ENCODE peak calls at places on chromosomes 3 and 15, in eight cellular contexts. One of them, this sample, is unnamed.

GRCh38 chr15:31440754-31441298 is 114.2 kb downstream of the KLF13 start:
- DNase-seq in T1000: no peak
- DNase-seq in natural killer cell: peak
- DNase-seq in stimulated activated CD8-positive, alpha-beta memory T cell treated with anti-CD3 and anti-CD28 coated beads, Interleukin-2, amount 100 ng/mL, for 48 hours: no peak
- DNase-seq in mesothelial cell of epicardium: no peak
- DNase-seq in fibroblast of lung: peak
- DNase-seq in stimulated activated naive B cell treated with anti-CD40 and anti-IgM and Interleukin-4, amounts not matched to agents 10 μg/mL and 1 μg/mL and 100 μg/mL, for 72 hours: peak
- DNase-seq in left kidney: peak
- DNase-seq in this sample: peak

GRCh38 chr3:158447408-158447807 is 123.6 kb upstream of the MLF1 start:
- DNase-seq in fibroblast of lung: no peak
- DNase-seq in stimulated activated naive B cell treated with anti-CD40 and anti-IgM and Interleukin-4, amounts not matched to agents 10 μg/mL and 1 μg/mL and 100 μg/mL, for 72 hours: no peak
- DNase-seq in left kidney: no peak
- DNase-seq in mesothelial cell of epicardium: no peak
- DNase-seq in T1000: no peak
- DNase-seq in stimulated activated CD8-positive, alpha-beta memory T cell treated with anti-CD3 and anti-CD28 coated beads, Interleukin-2, amount 100 ng/mL, for 48 hours: no peak
- DNase-seq in natural killer cell: no peak
- DNase-seq in this sample: no peak

GRCh38 chr3:32432045-32432710 is 40.5 kb downstream of the CMTM7 start:
- DNase-seq in stimulated activated naive B cell treated with anti-CD40 and anti-IgM and Interleukin-4, amounts not matched to agents 10 μg/mL and 1 μg/mL and 100 μg/mL, for 72 hours: no peak
- DNase-seq in natural killer cell: no peak
- DNase-seq in stimulated activated CD8-positive, alpha-beta memory T cell treated with anti-CD3 and anti-CD28 coated beads, Interleukin-2, amount 100 ng/mL, for 48 hours: no peak
- DNase-seq in T1000: no peak
- DNase-seq in fibroblast of lung: no peak
- DNase-seq in mesothelial cell of epicardium: no peak
- DNase-seq in left kidney: no peak
- DNase-seq in this sample: no peak

GRCh38 chr3:99505646-99506269 is 132.6 kb upstream of the COL8A1 start:
- DNase-seq in stimulated activated CD8-positive, alpha-beta memory T cell treated with anti-CD3 and anti-CD28 coated beads, Interleukin-2, amount 100 ng/mL, for 48 hours: peak
- DNase-seq in natural killer cell: no peak
- DNase-seq in left kidney: no peak
- DNase-seq in T1000: no peak
- DNase-seq in fibroblast of lung: peak
- DNase-seq in mesothelial cell of epicardium: no peak
- DNase-seq in stimulated activated naive B cell treated with anti-CD40 and anti-IgM and Interleukin-4, amounts not matched to agents 10 μg/mL and 1 μg/mL and 100 μg/mL, for 72 hours: peak
- DNase-seq in this sample: no peak

GRCh38 chr3:148697311-148698189 is at the start of gene AGTR1:
- DNase-seq in stimulated activated CD8-positive, alpha-beta memory T cell treated with anti-CD3 and anti-CD28 coated beads, Interleukin-2, amount 100 ng/mL, for 48 hours: no peak
- DNase-seq in stimulated activated naive B cell treated with anti-CD40 and anti-IgM and Interleukin-4, amounts not matched to agents 10 μg/mL and 1 μg/mL and 100 μg/mL, for 72 hours: no peak
- DNase-seq in mesothelial cell of epicardium: peak
- DNase-seq in fibroblast of lung: peak
- DNase-seq in natural killer cell: no peak
- DNase-seq in T1000: peak
- DNase-seq in left kidney: peak
- DNase-seq in this sample: no peak

GRCh38 chr3:191762323-191762960 is 301.5 kb downstream of the PYDC2 start:
- DNase-seq in fibroblast of lung: peak
- DNase-seq in mesothelial cell of epicardium: no peak
- DNase-seq in stimulated activated naive B cell treated with anti-CD40 and anti-IgM and Interleukin-4, amounts not matched to agents 10 μg/mL and 1 μg/mL and 100 μg/mL, for 72 hours: no peak
- DNase-seq in left kidney: peak
- DNase-seq in stimulated activated CD8-positive, alpha-beta memory T cell treated with anti-CD3 and anti-CD28 coated beads, Interleukin-2, amount 100 ng/mL, for 48 hours: no peak
- DNase-seq in T1000: no peak
- DNase-seq in natural killer cell: no peak
- DNase-seq in this sample: no peak

GRCh38 chr15:89494006-89494405 is 2.4 kb downstream of the RHCG start:
- DNase-seq in stimulated activated naive B cell treated with anti-CD40 and anti-IgM and Interleukin-4, amounts not matched to agents 10 μg/mL and 1 μg/mL and 100 μg/mL, for 72 hours: no peak
- DNase-seq in mesothelial cell of epicardium: no peak
- DNase-seq in left kidney: no peak
- DNase-seq in fibroblast of lung: no peak
- DNase-seq in stimulated activated CD8-positive, alpha-beta memory T cell treated with anti-CD3 and anti-CD28 coated beads, Interleukin-2, amount 100 ng/mL, for 48 hours: no peak
- DNase-seq in T1000: no peak
- DNase-seq in natural killer cell: no peak
- DNase-seq in this sample: no peak

GRCh38 chr15:39131605-39132004 is 449.3 kb upstream of the THBS1 start:
- DNase-seq in left kidney: no peak
- DNase-seq in T1000: peak
- DNase-seq in stimulated activated naive B cell treated with anti-CD40 and anti-IgM and Interleukin-4, amounts not matched to agents 10 μg/mL and 1 μg/mL and 100 μg/mL, for 72 hours: no peak
- DNase-seq in mesothelial cell of epicardium: no peak
- DNase-seq in fibroblast of lung: peak
- DNase-seq in stimulated activated CD8-positive, alpha-beta memory T cell treated with anti-CD3 and anti-CD28 coated beads, Interleukin-2, amount 100 ng/mL, for 48 hours: no peak
- DNase-seq in natural killer cell: no peak
- DNase-seq in this sample: no peak

GRCh38 chr15:92930061-92930460 is 29.9 kb downstream of the CHD2 start:
- DNase-seq in stimulated activated naive B cell treated with anti-CD40 and anti-IgM and Interleukin-4, amounts not matched to agents 10 μg/mL and 1 μg/mL and 100 μg/mL, for 72 hours: no peak
- DNase-seq in fibroblast of lung: peak
- DNase-seq in left kidney: peak
- DNase-seq in mesothelial cell of epicardium: no peak
- DNase-seq in natural killer cell: no peak
- DNase-seq in T1000: no peak
- DNase-seq in stimulated activated CD8-positive, alpha-beta memory T cell treated with anti-CD3 and anti-CD28 coated beads, Interleukin-2, amount 100 ng/mL, for 48 hours: no peak
- DNase-seq in this sample: no peak

GRCh38 chr15:55879181-55879580 is 114.2 kb downstream of the NEDD4 start:
- DNase-seq in natural killer cell: no peak
- DNase-seq in fibroblast of lung: peak
- DNase-seq in mesothelial cell of epicardium: no peak
- DNase-seq in stimulated activated CD8-positive, alpha-beta memory T cell treated with anti-CD3 and anti-CD28 coated beads, Interleukin-2, amount 100 ng/mL, for 48 hours: no peak
- DNase-seq in T1000: no peak
- DNase-seq in stimulated activated naive B cell treated with anti-CD40 and anti-IgM and Interleukin-4, amounts not matched to agents 10 μg/mL and 1 μg/mL and 100 μg/mL, for 72 hours: no peak
- DNase-seq in left kidney: no peak
- DNase-seq in this sample: no peak

GRCh38 chr15:100191161-100191560 is 150.6 kb downstream of the ADAMTS17 start:
- DNase-seq in stimulated activated CD8-positive, alpha-beta memory T cell treated with anti-CD3 and anti-CD28 coated beads, Interleukin-2, amount 100 ng/mL, for 48 hours: no peak
- DNase-seq in left kidney: peak
- DNase-seq in T1000: no peak
- DNase-seq in mesothelial cell of epicardium: no peak
- DNase-seq in natural killer cell: no peak
- DNase-seq in stimulated activated naive B cell treated with anti-CD40 and anti-IgM and Interleukin-4, amounts not matched to agents 10 μg/mL and 1 μg/mL and 100 μg/mL, for 72 hours: no peak
- DNase-seq in fibroblast of lung: no peak
- DNase-seq in this sample: no peak

GRCh38 chr3:150038830-150039229 is 68.1 kb upstream of the PFN2 start:
- DNase-seq in natural killer cell: no peak
- DNase-seq in T1000: no peak
- DNase-seq in fibroblast of lung: no peak
- DNase-seq in mesothelial cell of epicardium: no peak
- DNase-seq in stimulated activated naive B cell treated with anti-CD40 and anti-IgM and Interleukin-4, amounts not matched to agents 10 μg/mL and 1 μg/mL and 100 μg/mL, for 72 hours: no peak
- DNase-seq in left kidney: no peak
- DNase-seq in stimulated activated CD8-positive, alpha-beta memory T cell treated with anti-CD3 and anti-CD28 coated beads, Interleukin-2, amount 100 ng/mL, for 48 hours: no peak
- DNase-seq in this sample: no peak

GRCh38 chr3:81003817-81004216 is 757.6 kb downstream of the GBE1 start:
- DNase-seq in stimulated activated CD8-positive, alpha-beta memory T cell treated with anti-CD3 and anti-CD28 coated beads, Interleukin-2, amount 100 ng/mL, for 48 hours: no peak
- DNase-seq in left kidney: no peak
- DNase-seq in fibroblast of lung: no peak
- DNase-seq in natural killer cell: no peak
- DNase-seq in T1000: no peak
- DNase-seq in stimulated activated naive B cell treated with anti-CD40 and anti-IgM and Interleukin-4, amounts not matched to agents 10 μg/mL and 1 μg/mL and 100 μg/mL, for 72 hours: no peak
- DNase-seq in mesothelial cell of epicardium: no peak
- DNase-seq in this sample: no peak

GRCh38 chr3:14842277-14842676 is 23.5 kb downstream of the FGD5 start:
- DNase-seq in mesothelial cell of epicardium: no peak
- DNase-seq in T1000: no peak
- DNase-seq in stimulated activated CD8-positive, alpha-beta memory T cell treated with anti-CD3 and anti-CD28 coated beads, Interleukin-2, amount 100 ng/mL, for 48 hours: no peak
- DNase-seq in fibroblast of lung: no peak
- DNase-seq in natural killer cell: no peak
- DNase-seq in stimulated activated naive B cell treated with anti-CD40 and anti-IgM and Interleukin-4, amounts not matched to agents 10 μg/mL and 1 μg/mL and 100 μg/mL, for 72 hours: no peak
- DNase-seq in left kidney: no peak
- DNase-seq in this sample: no peak

GRCh38 chr3:5479229-5479799 is 291.8 kb downstream of the EDEM1 start:
- DNase-seq in stimulated activated CD8-positive, alpha-beta memory T cell treated with anti-CD3 and anti-CD28 coated beads, Interleukin-2, amount 100 ng/mL, for 48 hours: no peak
- DNase-seq in mesothelial cell of epicardium: no peak
- DNase-seq in stimulated activated naive B cell treated with anti-CD40 and anti-IgM and Interleukin-4, amounts not matched to agents 10 μg/mL and 1 μg/mL and 100 μg/mL, for 72 hours: no peak
- DNase-seq in T1000: no peak
- DNase-seq in natural killer cell: no peak
- DNase-seq in fibroblast of lung: no peak
- DNase-seq in left kidney: no peak
- DNase-seq in this sample: no peak

GRCh38 chr3:21017115-21017852 is 733.7 kb downstream of the ZNF385D start:
- DNase-seq in stimulated activated naive B cell treated with anti-CD40 and anti-IgM and Interleukin-4, amounts not matched to agents 10 μg/mL and 1 μg/mL and 100 μg/mL, for 72 hours: no peak
- DNase-seq in left kidney: no peak
- DNase-seq in T1000: no peak
- DNase-seq in mesothelial cell of epicardium: no peak
- DNase-seq in fibroblast of lung: no peak
- DNase-seq in stimulated activated CD8-positive, alpha-beta memory T cell treated with anti-CD3 and anti-CD28 coated beads, Interleukin-2, amount 100 ng/mL, for 48 hours: no peak
- DNase-seq in natural killer cell: no peak
- DNase-seq in this sample: no peak

GRCh38 chr3:77795013-77795412 is 755.1 kb downstream of the ROBO2 start:
- DNase-seq in mesothelial cell of epicardium: no peak
- DNase-seq in stimulated activated CD8-positive, alpha-beta memory T cell treated with anti-CD3 and anti-CD28 coated beads, Interleukin-2, amount 100 ng/mL, for 48 hours: no peak
- DNase-seq in natural killer cell: no peak
- DNase-seq in left kidney: peak
- DNase-seq in fibroblast of lung: no peak
- DNase-seq in stimulated activated naive B cell treated with anti-CD40 and anti-IgM and Interleukin-4, amounts not matched to agents 10 μg/mL and 1 μg/mL and 100 μg/mL, for 72 hours: no peak
- DNase-seq in T1000: no peak
- DNase-seq in this sample: no peak

GRCh38 chr15:84800365-84800806 is 16.8 kb upstream of the ALPK3 start:
- DNase-seq in left kidney: no peak
- DNase-seq in stimulated activated naive B cell treated with anti-CD40 and anti-IgM and Interleukin-4, amounts not matched to agents 10 μg/mL and 1 μg/mL and 100 μg/mL, for 72 hours: no peak
- DNase-seq in stimulated activated CD8-positive, alpha-beta memory T cell treated with anti-CD3 and anti-CD28 coated beads, Interleukin-2, amount 100 ng/mL, for 48 hours: no peak
- DNase-seq in mesothelial cell of epicardium: no peak
- DNase-seq in T1000: no peak
- DNase-seq in natural killer cell: no peak
- DNase-seq in fibroblast of lung: no peak
- DNase-seq in this sample: no peak

GRCh38 chr3:193190387-193190786 is 50.6 kb upstream of the PLAAT1 start:
- DNase-seq in mesothelial cell of epicardium: no peak
- DNase-seq in fibroblast of lung: peak
- DNase-seq in T1000: no peak
- DNase-seq in natural killer cell: no peak
- DNase-seq in stimulated activated naive B cell treated with anti-CD40 and anti-IgM and Interleukin-4, amounts not matched to agents 10 μg/mL and 1 μg/mL and 100 μg/mL, for 72 hours: no peak
- DNase-seq in left kidney: peak
- DNase-seq in stimulated activated CD8-positive, alpha-beta memory T cell treated with anti-CD3 and anti-CD28 coated beads, Interleukin-2, amount 100 ng/mL, for 48 hours: no peak
- DNase-seq in this sample: no peak

GRCh38 chr3:157023211-157023610 is 136.7 kb downstream of the CCNL1 start:
- DNase-seq in fibroblast of lung: peak
- DNase-seq in left kidney: no peak
- DNase-seq in mesothelial cell of epicardium: no peak
- DNase-seq in natural killer cell: no peak
- DNase-seq in T1000: no peak
- DNase-seq in stimulated activated CD8-positive, alpha-beta memory T cell treated with anti-CD3 and anti-CD28 coated beads, Interleukin-2, amount 100 ng/mL, for 48 hours: no peak
- DNase-seq in stimulated activated naive B cell treated with anti-CD40 and anti-IgM and Interleukin-4, amounts not matched to agents 10 μg/mL and 1 μg/mL and 100 μg/mL, for 72 hours: no peak
- DNase-seq in this sample: no peak

GRCh38 chr3:131612745-131613144 is 110.0 kb upstream of the MRPL3 start:
- DNase-seq in stimulated activated CD8-positive, alpha-beta memory T cell treated with anti-CD3 and anti-CD28 coated beads, Interleukin-2, amount 100 ng/mL, for 48 hours: no peak
- DNase-seq in mesothelial cell of epicardium: no peak
- DNase-seq in stimulated activated naive B cell treated with anti-CD40 and anti-IgM and Interleukin-4, amounts not matched to agents 10 μg/mL and 1 μg/mL and 100 μg/mL, for 72 hours: no peak
- DNase-seq in T1000: no peak
- DNase-seq in fibroblast of lung: no peak
- DNase-seq in left kidney: no peak
- DNase-seq in natural killer cell: no peak
- DNase-seq in this sample: no peak

GRCh38 chr3:99394831-99395733 is 243.3 kb upstream of the COL8A1 start:
- DNase-seq in natural killer cell: no peak
- DNase-seq in T1000: no peak
- DNase-seq in fibroblast of lung: peak
- DNase-seq in mesothelial cell of epicardium: no peak
- DNase-seq in left kidney: no peak
- DNase-seq in stimulated activated naive B cell treated with anti-CD40 and anti-IgM and Interleukin-4, amounts not matched to agents 10 μg/mL and 1 μg/mL and 100 μg/mL, for 72 hours: no peak
- DNase-seq in stimulated activated CD8-positive, alpha-beta memory T cell treated with anti-CD3 and anti-CD28 coated beads, Interleukin-2, amount 100 ng/mL, for 48 hours: no peak
- DNase-seq in this sample: no peak

GRCh38 chr3:100384735-100385134 is 16.2 kb downstream of the TOMM70 start:
- DNase-seq in stimulated activated CD8-positive, alpha-beta memory T cell treated with anti-CD3 and anti-CD28 coated beads, Interleukin-2, amount 100 ng/mL, for 48 hours: no peak
- DNase-seq in fibroblast of lung: no peak
- DNase-seq in stimulated activated naive B cell treated with anti-CD40 and anti-IgM and Interleukin-4, amounts not matched to agents 10 μg/mL and 1 μg/mL and 100 μg/mL, for 72 hours: no peak
- DNase-seq in left kidney: no peak
- DNase-seq in T1000: no peak
- DNase-seq in mesothelial cell of epicardium: no peak
- DNase-seq in natural killer cell: no peak
- DNase-seq in this sample: no peak

GRCh38 chr3:40546811-40547210 is 22.1 kb downstream of the ZNF621 start:
- DNase-seq in natural killer cell: no peak
- DNase-seq in mesothelial cell of epicardium: no peak
- DNase-seq in fibroblast of lung: peak
- DNase-seq in stimulated activated CD8-positive, alpha-beta memory T cell treated with anti-CD3 and anti-CD28 coated beads, Interleukin-2, amount 100 ng/mL, for 48 hours: no peak
- DNase-seq in left kidney: no peak
- DNase-seq in T1000: no peak
- DNase-seq in stimulated activated naive B cell treated with anti-CD40 and anti-IgM and Interleukin-4, amounts not matched to agents 10 μg/mL and 1 μg/mL and 100 μg/mL, for 72 hours: no peak
- DNase-seq in this sample: no peak

GRCh38 chr15:65259367-65259781 is 27.3 kb downstream of the PARP16 start:
- DNase-seq in stimulated activated CD8-positive, alpha-beta memory T cell treated with anti-CD3 and anti-CD28 coated beads, Interleukin-2, amount 100 ng/mL, for 48 hours: no peak
- DNase-seq in stimulated activated naive B cell treated with anti-CD40 and anti-IgM and Interleukin-4, amounts not matched to agents 10 μg/mL and 1 μg/mL and 100 μg/mL, for 72 hours: no peak
- DNase-seq in fibroblast of lung: no peak
- DNase-seq in mesothelial cell of epicardium: no peak
- DNase-seq in left kidney: no peak
- DNase-seq in T1000: no peak
- DNase-seq in natural killer cell: no peak
- DNase-seq in this sample: no peak

GRCh38 chr15:41416162-41416741 is 643 bp upstream of the RTF1 start:
- DNase-seq in fibroblast of lung: no peak
- DNase-seq in mesothelial cell of epicardium: no peak
- DNase-seq in stimulated activated CD8-positive, alpha-beta memory T cell treated with anti-CD3 and anti-CD28 coated beads, Interleukin-2, amount 100 ng/mL, for 48 hours: no peak
- DNase-seq in T1000: no peak
- DNase-seq in stimulated activated naive B cell treated with anti-CD40 and anti-IgM and Interleukin-4, amounts not matched to agents 10 μg/mL and 1 μg/mL and 100 μg/mL, for 72 hours: no peak
- DNase-seq in natural killer cell: no peak
- DNase-seq in left kidney: no peak
- DNase-seq in this sample: no peak

GRCh38 chr15:52678036-52678467 is 1.1 kb downstream of the ATOSA start:
- DNase-seq in left kidney: peak
- DNase-seq in stimulated activated CD8-positive, alpha-beta memory T cell treated with anti-CD3 and anti-CD28 coated beads, Interleukin-2, amount 100 ng/mL, for 48 hours: peak
- DNase-seq in mesothelial cell of epicardium: peak
- DNase-seq in fibroblast of lung: peak
- DNase-seq in stimulated activated naive B cell treated with anti-CD40 and anti-IgM and Interleukin-4, amounts not matched to agents 10 μg/mL and 1 μg/mL and 100 μg/mL, for 72 hours: peak
- DNase-seq in T1000: no peak
- DNase-seq in natural killer cell: peak
- DNase-seq in this sample: peak

GRCh38 chr3:104873331-104873730 is 493.4 kb upstream of the ALCAM start:
- DNase-seq in stimulated activated CD8-positive, alpha-beta memory T cell treated with anti-CD3 and anti-CD28 coated beads, Interleukin-2, amount 100 ng/mL, for 48 hours: no peak
- DNase-seq in fibroblast of lung: peak
- DNase-seq in stimulated activated naive B cell treated with anti-CD40 and anti-IgM and Interleukin-4, amounts not matched to agents 10 μg/mL and 1 μg/mL and 100 μg/mL, for 72 hours: no peak
- DNase-seq in T1000: no peak
- DNase-seq in left kidney: no peak
- DNase-seq in natural killer cell: no peak
- DNase-seq in mesothelial cell of epicardium: no peak
- DNase-seq in this sample: no peak

GRCh38 chr3:69748503-69748902 is 9.2 kb downstream of the MITF start:
- DNase-seq in natural killer cell: no peak
- DNase-seq in stimulated activated naive B cell treated with anti-CD40 and anti-IgM and Interleukin-4, amounts not matched to agents 10 μg/mL and 1 μg/mL and 100 μg/mL, for 72 hours: no peak
- DNase-seq in T1000: no peak
- DNase-seq in stimulated activated CD8-positive, alpha-beta memory T cell treated with anti-CD3 and anti-CD28 coated beads, Interleukin-2, amount 100 ng/mL, for 48 hours: no peak
- DNase-seq in fibroblast of lung: no peak
- DNase-seq in mesothelial cell of epicardium: no peak
- DNase-seq in left kidney: no peak
- DNase-seq in this sample: no peak

This sample was measured in activated B cell treated with CpG ODN at 0.5 μM for 24 hours.